ENCODE peak calls at places on chromosomes 5 and 9, in six cellular contexts. P is K562, O is HepG2, Z is H1, C is GM12891, R is GM12878. N is an unnamed sample.

GRCh38 chr5:76807296-76807695 is 11.5 kb upstream of the F2RL1 start:
- DNase-seq in R (no peak), C (no peak), O (peak), Z (no peak), P (no peak), N (no peak)

GRCh38 chr5:34774139-34774538 is 64.8 kb upstream of the TTC23L start:
- DNase-seq in R (no peak), P (no peak), Z (no peak), O (no peak), C (no peak), N (no peak)

GRCh38 chr5:11139471-11139870 is 378.4 kb upstream of the DAP start:
- DNase-seq in C (no peak), Z (no peak), O (no peak), P (no peak), R (no peak), N (no peak)

GRCh38 chr5:77679791-77680190 is 41.3 kb upstream of the OTP start:
- DNase-seq in C (no peak), O (peak), P (no peak), Z (no peak), R (no peak), N (no peak)

GRCh38 chr5:151703780-151704179 is 17.1 kb upstream of the SPARC start:
- DNase-seq in C (no peak), R (no peak), P (no peak), O (no peak), Z (no peak), N (no peak)

GRCh38 chr9:134709512-134710270 is 68.1 kb downstream of the COL5A1 start:
- DNase-seq in O (no peak), R (no peak), Z (no peak), P (no peak), C (no peak), N (no peak)

GRCh38 chr9:129548571-129549135 is 72.2 kb downstream of the C9orf50 start:
- DNase-seq in C (no peak), P (no peak), O (peak), R (no peak), Z (no peak), N (no peak)

GRCh38 chr5:113223315-113223714 is 211.5 kb downstream of the TSSK1B start:
- DNase-seq in C (no peak), Z (no peak), O (no peak), P (no peak), R (no peak), N (no peak)

GRCh38 chr5:139140631-139141071 is 57.5 kb downstream of the SIL1 start:
- DNase-seq in C (peak), P (no peak), R (no peak), O (no peak), Z (no peak), N (no peak)

GRCh38 chr9:134403682-134404301 is 77.5 kb downstream of the RXRA start:
- DNase-seq in R (no peak), C (peak), O (no peak), P (no peak), Z (no peak), N (no peak)

GRCh38 chr5:55387865-55388264 is 80.1 kb downstream of the MTREX start:
- DNase-seq in Z (no peak), R (no peak), O (no peak), P (no peak), C (no peak), N (no peak)

GRCh38 chr5:75389430-75389829 is 52.4 kb downstream of the HMGCR start:
- DNase-seq in O (no peak), C (no peak), R (no peak), Z (no peak), P (no peak), N (no peak)

GRCh38 chr5:73419414-73420390 is 28.9 kb downstream of the FOXD1 start:
- DNase-seq in Z (no peak), O (no peak), P (no peak), C (no peak), R (no peak), N (no peak)

GRCh38 chr9:76433851-76434250 is 25.1 kb upstream of the GCNT1 start:
- DNase-seq in P (no peak), C (no peak), O (no peak), R (no peak), Z (no peak), N (no peak)

GRCh38 chr9:105187781-105188180 is 56.7 kb upstream of the SLC44A1 start:
- DNase-seq in O (peak), C (no peak), P (no peak), R (no peak), Z (no peak), N (no peak)

GRCh38 chr5:161414896-161415295 is 131.6 kb downstream of the GABRB2 start:
- DNase-seq in O (no peak), P (no peak), C (no peak), R (no peak), Z (no peak), N (no peak)

DNA sequence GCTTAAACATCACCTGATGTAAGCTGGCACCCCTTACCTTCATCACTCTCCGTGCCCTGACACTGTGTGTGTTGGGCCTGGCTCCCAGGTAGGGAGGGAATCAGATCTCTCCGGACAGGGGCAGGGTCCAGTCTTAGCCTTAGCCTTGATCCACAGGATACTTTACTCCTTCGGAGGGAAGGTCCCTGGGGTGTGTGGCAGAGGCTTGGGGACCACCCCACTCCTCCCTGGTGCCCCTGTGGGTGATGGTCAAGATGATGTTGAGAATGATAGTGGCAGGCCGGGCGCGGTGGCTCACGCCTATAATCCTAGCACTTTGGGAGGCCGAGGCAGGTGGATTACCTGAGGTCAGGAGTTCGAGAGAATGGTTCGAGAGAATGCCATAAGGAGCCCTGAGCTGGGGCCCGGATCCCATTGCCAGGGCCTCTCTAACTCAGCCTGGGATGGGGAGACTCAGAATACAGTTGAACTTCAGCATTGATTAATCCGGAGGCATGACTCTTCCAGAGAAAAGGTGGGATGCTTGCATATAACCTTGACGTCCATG is 269.5 kb downstream of the HSPA4 start:
- DNase-seq in C (no peak), O (no peak), P (no peak), Z (no peak), R (no peak), N (no peak)
- TF ChIP-seq POLR2AphosphoS5 in C (no peak), O (no peak), P (no peak), Z (no peak), R (no peak), N (no peak)

GRCh38 chr5:54295658-54296276 is 14.6 kb downstream of the ARL15 start:
- DNase-seq in O (no peak), P (no peak), C (no peak), R (no peak), Z (no peak), N (no peak)

GRCh38 chr5:54294097-54294667 is 16.2 kb downstream of the ARL15 start:
- DNase-seq in Z (no peak), O (no peak), P (peak), R (no peak), C (no peak), N (no peak)

GRCh38 chr5:54292866-54293265 is 17.5 kb downstream of the ARL15 start:
- DNase-seq in O (no peak), R (no peak), P (no peak), Z (no peak), C (no peak), N (no peak)

GRCh38 chr5:54298947-54299346 is 11.4 kb downstream of the ARL15 start:
- DNase-seq in Z (no peak), C (no peak), P (no peak), O (no peak), R (no peak), N (no peak)

GRCh38 chr5:54296386-54296785 is 14.0 kb downstream of the ARL15 start:
- DNase-seq in R (no peak), P (no peak), C (no peak), O (no peak), Z (no peak), N (no peak)
- TF ChIP-seq TAF1 in R (no peak), P (no peak), C (no peak), O (no peak), Z (no peak), N (no peak)

DNA sequence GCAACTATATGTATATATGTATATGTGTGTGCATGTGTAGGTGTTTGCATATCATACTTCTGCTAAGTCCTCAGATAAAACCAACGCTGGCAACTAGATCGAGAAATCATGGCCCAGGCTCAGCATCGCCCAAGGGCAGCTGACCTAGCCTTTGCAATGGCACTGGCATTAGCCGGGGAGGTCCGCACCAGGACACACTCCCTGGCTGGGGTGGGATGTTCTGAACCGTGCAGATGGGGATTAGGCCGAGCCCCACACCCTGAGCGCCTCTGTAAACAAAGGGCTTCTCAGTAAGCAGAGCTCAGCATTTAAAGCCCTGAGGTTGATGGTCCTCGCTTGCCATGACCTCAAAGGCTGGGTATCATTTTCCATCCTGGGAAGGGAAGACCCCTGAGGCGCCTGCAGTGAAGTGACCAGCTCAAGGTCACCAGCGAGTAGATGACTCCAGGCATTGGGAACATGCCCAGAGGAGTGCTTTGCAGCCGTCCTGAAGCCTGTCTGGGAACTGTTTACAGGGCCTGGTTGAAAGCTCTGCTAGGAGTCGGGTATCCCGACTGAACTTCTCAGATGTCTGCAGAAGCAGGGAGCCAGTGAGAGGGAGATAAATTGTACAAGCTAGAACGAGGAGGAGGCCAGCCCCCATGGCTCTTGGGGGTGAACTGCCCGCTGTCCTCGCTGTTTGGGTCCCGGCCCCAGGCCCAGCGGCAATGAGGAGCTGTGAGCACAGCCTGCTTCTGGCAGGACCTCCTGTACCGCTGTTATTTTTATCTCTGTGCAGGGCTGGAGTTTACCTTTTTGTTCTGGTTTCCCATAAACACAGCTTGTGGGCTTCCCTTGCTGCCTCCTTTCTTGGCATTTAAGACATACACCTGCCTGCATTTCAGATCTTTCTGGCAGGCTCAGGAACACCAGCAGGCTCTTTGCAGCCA is 18.4 kb downstream of the GADD45G start:
- DNase-seq in R (no peak), P (no peak), Z (no peak), O (no peak), C (no peak), N (no peak)
- TF ChIP-seq POLR2A in R (no peak), P (no peak), Z (no peak), O (no peak), C (no peak), N (no peak)

GRCh38 chr9:86948153-86948929 is 1.0 kb upstream of the GAS1 start:
- DNase-seq in Z (no peak), R (no peak), O (peak), C (peak), P (peak), N (peak)
- TF ChIP-seq POLR2AphosphoS5 in Z (no peak), R (no peak), O (no peak), C (no peak), P (no peak), N (no peak)

GRCh38 chr9:121906074-121906520 is 187.0 kb downstream of the TTLL11 start:
- DNase-seq in O (no peak), P (no peak), R (no peak), Z (no peak), C (no peak), N (no peak)
- TF ChIP-seq TAF1 in O (no peak), P (no peak), R (no peak), Z (no peak), C (no peak), N (no peak)

GRCh38 chr5:43006411-43007202 is 33.5 kb downstream of the ANXA2R start:
- DNase-seq in P (no peak), C (no peak), O (no peak), Z (no peak), R (no peak), N (no peak)

GRCh38 chr5:43010956-43011355 is 29.2 kb downstream of the ANXA2R start:
- DNase-seq in R (no peak), P (no peak), C (no peak), O (no peak), Z (no peak), N (no peak)

GRCh38 chr5:43008369-43009158 is 31.6 kb downstream of the ANXA2R start:
- DNase-seq in Z (no peak), P (peak), O (peak), R (no peak), C (no peak), N (no peak)

GRCh38 chr5:43007246-43007910 is 32.7 kb downstream of the ANXA2R start:
- DNase-seq in R (no peak), C (peak), O (peak), Z (no peak), P (peak), N (no peak)

DNA sequence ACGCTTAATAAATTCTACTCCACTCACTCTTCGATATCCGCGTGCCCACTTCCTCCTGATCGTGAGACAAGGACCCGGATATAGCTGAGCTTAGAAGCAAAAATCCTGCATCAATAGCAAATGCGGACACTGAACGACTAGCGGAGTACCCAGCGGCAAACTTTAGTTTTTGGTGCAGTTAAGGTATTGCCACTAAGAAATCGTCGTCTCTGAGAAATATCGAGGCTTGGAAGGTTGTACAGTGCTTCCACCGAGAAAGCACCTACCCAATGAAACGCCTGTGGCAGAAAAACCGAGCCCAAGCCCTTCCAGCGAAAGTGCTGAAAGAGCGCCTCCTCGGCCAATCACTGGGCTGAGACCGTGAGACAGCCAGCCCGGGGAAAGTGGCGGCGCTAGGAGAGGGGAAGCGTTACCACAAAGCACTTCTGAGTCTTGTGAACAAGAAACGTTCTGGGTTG is 32.2 kb downstream of the ANXA2R start:
- DNase-seq in Z (no peak), P (peak), O (peak), C (peak), R (no peak), N (no peak)
- TF ChIP-seq POLR2A in Z (no peak), P (peak), O (peak), C (peak), R (peak), N (peak)

GRCh38 chr5:173268750-173269580 is 34.0 kb upstream of the NKX2-5 start:
- DNase-seq in O (no peak), C (no peak), P (no peak), R (no peak), Z (no peak), N (no peak)
- TF ChIP-seq POLR2AphosphoS5 in O (no peak), C (no peak), P (no peak), R (no peak), Z (no peak), N (no peak)

GRCh38 chr9:89837152-89837551 is 232.3 kb downstream of the GADD45G start:
- DNase-seq in Z (no peak), R (no peak), O (no peak), P (no peak), C (no peak), N (no peak)
- TF ChIP-seq TAF1 in Z (no peak), R (no peak), O (no peak), P (no peak), C (no peak), N (no peak)

GRCh38 chr9:72363226-72363625 is 1.8 kb downstream of the ZFAND5 start:
- DNase-seq in P (no peak), Z (no peak), C (no peak), R (no peak), O (no peak), N (no peak)

GRCh38 chr9:72364679-72365524 is at the start of gene ZFAND5:
- DNase-seq in C (peak), R (peak), Z (peak), O (peak), P (peak), N (peak)

GRCh38 chr9:72362680-72363139 is 2.3 kb downstream of the ZFAND5 start:
- DNase-seq in Z (no peak), C (no peak), P (peak), R (peak), O (peak), N (peak)

GRCh38 chr9:72363908-72364678 is 915 bp downstream of the ZFAND5 start:
- DNase-seq in R (no peak), O (peak), Z (no peak), P (peak), C (peak), N (peak)

DNA sequence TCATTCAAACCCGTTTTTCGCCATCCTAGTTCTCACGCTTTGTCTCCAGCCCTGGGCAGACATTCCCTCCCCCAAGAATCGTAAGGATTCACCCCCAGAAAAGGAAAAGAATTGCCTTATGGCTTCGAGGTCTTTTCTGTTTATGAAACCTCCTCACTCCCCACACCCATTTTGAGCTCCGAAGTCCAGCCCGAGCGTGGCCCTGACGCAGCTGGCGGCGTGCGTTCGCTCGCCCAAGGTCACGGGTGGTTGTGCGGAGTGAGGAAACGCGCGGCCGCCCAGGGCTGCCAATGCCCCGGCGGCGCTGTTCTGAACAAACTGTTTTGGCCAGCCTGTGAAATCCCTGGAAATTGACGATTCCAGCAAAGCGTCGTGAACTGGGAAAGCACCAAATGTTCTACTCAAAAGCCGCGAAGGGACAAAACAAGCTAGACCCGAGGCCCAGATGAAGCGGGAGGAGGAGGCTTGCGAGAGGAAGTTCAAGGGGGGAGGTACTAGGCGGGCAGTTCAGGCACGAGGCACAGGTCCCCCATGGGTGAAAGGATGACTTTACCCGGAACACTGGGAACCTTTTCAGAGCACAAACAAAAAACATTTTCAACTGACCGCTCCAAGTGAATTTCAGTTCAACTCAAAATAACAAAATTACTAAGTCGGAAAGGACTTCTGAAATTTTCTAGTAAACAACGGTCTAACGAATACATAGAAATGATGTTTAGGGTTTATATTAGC is 683 bp upstream of the ZFAND5 start:
- DNase-seq in Z (no peak), P (peak), R (peak), O (peak), C (peak), N (peak)
- TF ChIP-seq POLR2A in Z (no peak), P (no peak), R (no peak), O (no peak), C (no peak), N (no peak)

N was measured in GM12892.